ENCODE peak calls at places on chromosomes 2 and 18, in four cellular contexts. F, U, Q and E are unnamed samples.

GRCh38 chr2:138794734-138795133 is 14.5 kb upstream of the NXPH2 start:
- DNase-seq in F (no peak), Q (no peak), U (no peak), E (no peak)

GRCh38 chr18:49178736-49179135 is 228.0 kb upstream of the SMAD7 start:
- DNase-seq in F (no peak), U (peak), Q (no peak), E (peak)

GRCh38 chr18:35422227-35422626 is 45.1 kb upstream of the ZNF396 start:
- DNase-seq in Q (no peak), F (no peak), U (no peak), E (no peak)

GRCh38 chr2:240287011-240287410 is 146.6 kb upstream of the OTOS start:
- DNase-seq in U (no peak), Q (no peak), F (no peak), E (no peak)

GRCh38 chr2:36541891-36542595 is 55.9 kb downstream of the FEZ2 start:
- DNase-seq in U (no peak), F (no peak), Q (no peak), E (no peak)

GRCh38 chr2:40062381-40062780 is 283.3 kb upstream of the THUMPD2 start:
- DNase-seq in F (no peak), Q (no peak), U (no peak), E (no peak)

GRCh38 chr2:221370076-221370941 is 201.8 kb downstream of the EPHA4 start:
- DNase-seq in U (no peak), Q (no peak), F (no peak), E (no peak)

GRCh38 chr2:70477473-70477872 is 76.2 kb downstream of the TGFA start:
- DNase-seq in F (no peak), Q (peak), U (no peak), E (no peak)

GRCh38 chr2:134671498-134671897 is 47.3 kb downstream of the TMEM163 start:
- DNase-seq in Q (no peak), F (peak), U (no peak), E (no peak)

GRCh38 chr18:8619041-8619440 is 9.8 kb downstream of the RAB12 start:
- DNase-seq in F (no peak), Q (no peak), U (no peak), E (no peak)

GRCh38 chr2:230989731-230990130 is 6.2 kb upstream of the SPATA3 start:
- DNase-seq in U (no peak), Q (no peak), F (no peak), E (no peak)

GRCh38 chr2:1717129-1717528 is 27.2 kb downstream of the PXDN start:
- DNase-seq in U (no peak), Q (no peak), F (no peak), E (no peak)

GRCh38 chr2:208573559-208573958 is 167.0 kb downstream of the PTH2R start:
- DNase-seq in F (no peak), U (no peak), Q (no peak), E (no peak)

GRCh38 chr2:208571764-208572131 is 165.2 kb downstream of the PTH2R start:
- DNase-seq in Q (no peak), U (no peak), F (no peak), E (no peak)

GRCh38 chr2:208570066-208570465 is 163.5 kb downstream of the PTH2R start:
- DNase-seq in U (no peak), F (no peak), Q (no peak), E (no peak)

GRCh38 chr2:208568203-208568602 is 161.6 kb downstream of the PTH2R start:
- DNase-seq in F (no peak), Q (no peak), U (no peak), E (no peak)

GRCh38 chr2:208570851-208571763 is 164.5 kb downstream of the PTH2R start:
- DNase-seq in F (no peak), Q (no peak), U (no peak), E (no peak)
- TF ChIP-seq CTCF in F (no peak), Q (no peak), U (no peak), E (no peak)

DNA sequence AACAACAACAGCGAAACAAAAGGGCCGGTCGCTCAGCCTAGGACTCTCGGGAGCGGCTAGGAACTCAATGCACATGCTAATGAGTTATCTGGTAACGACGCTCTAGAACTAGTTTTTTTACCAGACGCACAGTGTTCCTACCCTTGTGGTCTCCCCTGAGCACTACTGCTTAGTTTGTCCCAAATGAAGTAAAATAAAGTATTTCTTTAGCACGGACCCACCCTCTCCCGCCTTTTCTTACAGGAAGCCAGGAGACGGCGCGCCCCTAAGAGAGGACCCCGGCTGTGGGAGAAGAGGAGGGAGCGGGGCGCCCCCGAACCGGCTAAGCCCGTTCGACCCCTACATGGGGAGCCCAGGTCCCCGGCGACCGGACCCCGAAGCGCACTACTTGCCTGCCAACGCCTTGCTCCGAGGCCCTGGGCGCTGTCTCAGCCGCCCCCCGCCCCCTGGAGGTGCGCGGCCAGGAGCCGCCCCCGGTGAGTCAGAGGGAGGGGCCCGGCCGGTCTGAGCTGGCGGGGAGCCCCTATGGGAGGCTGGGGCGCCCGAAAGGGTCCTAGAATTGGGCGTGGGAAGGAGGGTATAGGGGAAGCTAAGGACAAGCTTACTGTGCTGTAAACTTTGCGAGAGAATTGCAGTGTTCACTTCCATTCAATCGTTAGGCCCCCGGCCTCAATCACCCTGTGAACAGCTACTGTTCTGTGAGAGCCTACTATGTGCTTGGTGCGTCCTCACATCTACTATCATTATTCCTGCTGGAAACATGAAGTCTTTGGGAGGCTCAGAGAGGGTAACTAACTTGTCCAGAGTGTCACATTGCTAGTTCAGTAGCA is 3.6 kb upstream of the CAPG start:
- DNase-seq in Q (peak), F (peak), U (peak), E (no peak)
- TF ChIP-seq CTCF in Q (no peak), F (no peak), U (peak), E (no peak)

GRCh38 chr2:120565929-120566328 is 169.7 kb upstream of the GLI2 start:
- DNase-seq in Q (no peak), U (no peak), F (no peak), E (no peak)
- TF ChIP-seq CTCF in Q (no peak), U (no peak), F (no peak), E (no peak)

GRCh38 chr18:24799176-24799575 is 338.7 kb downstream of the HRH4 start:
- DNase-seq in Q (no peak), F (no peak), U (no peak), E (no peak)
- TF ChIP-seq CTCF in Q (no peak), F (no peak), U (no peak), E (no peak)

GRCh38 chr2:74510272-74510671 is 2.8 kb upstream of the PCGF1 start:
- DNase-seq in Q (no peak), F (no peak), U (no peak), E (no peak)

GRCh38 chr2:74505448-74506246 is 1.8 kb downstream of the PCGF1 start:
- DNase-seq in U (no peak), F (no peak), Q (no peak), E (no peak)

GRCh38 chr2:74504591-74504990 is 2.9 kb downstream of the PCGF1 start:
- DNase-seq in F (no peak), Q (no peak), U (no peak), E (no peak)

GRCh38 chr2:74507926-74508520 is 528 bp upstream of the PCGF1 start:
- DNase-seq in F (no peak), Q (peak), U (peak), E (peak)

GRCh38 chr2:74507145-74507925 is at the start of gene PCGF1:
- DNase-seq in Q (peak), U (peak), F (peak), E (peak)
- TF ChIP-seq CTCF in Q (no peak), U (peak), F (peak), E (peak)

DNA sequence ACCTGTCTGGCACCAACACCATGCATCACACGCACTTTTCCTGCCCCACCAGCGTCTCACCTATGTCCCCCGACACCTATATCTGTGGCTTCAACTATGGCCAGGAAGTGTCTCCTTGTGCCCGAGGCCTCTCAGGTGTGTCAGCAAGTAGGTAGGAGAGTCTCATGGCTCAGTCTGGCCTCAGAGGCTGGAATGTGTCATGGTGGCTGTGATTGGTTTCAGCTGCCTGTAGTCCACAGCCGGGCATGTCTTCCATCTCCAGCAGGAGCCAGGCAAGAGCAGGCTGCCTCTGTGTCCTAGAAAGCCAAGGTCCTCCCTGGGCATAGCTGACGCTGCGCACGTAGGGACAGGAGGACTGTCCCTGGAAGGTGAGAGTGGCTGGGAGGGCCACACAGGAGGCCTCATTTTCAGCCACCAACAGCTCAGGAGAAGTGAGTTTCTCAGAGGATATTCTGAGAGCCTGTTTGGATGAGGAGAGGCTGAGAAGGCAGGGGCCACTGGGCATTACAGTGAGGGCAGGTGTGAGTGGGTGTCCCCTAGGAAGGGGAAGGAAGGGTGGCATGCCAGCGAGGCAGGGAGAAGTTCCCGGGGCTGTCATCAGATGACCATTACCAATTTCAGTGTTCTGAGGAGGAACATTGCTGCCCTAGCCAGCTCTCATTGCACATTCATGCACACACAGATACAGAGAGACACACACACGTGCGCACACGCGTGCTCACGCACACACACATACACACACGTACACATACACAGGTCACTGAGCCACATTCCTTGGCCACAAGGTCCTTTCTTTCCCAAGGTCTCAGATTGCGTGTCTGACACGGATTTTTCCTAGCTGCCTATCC is 47.1 kb downstream of the SDC1 start:
- DNase-seq in U (no peak), Q (no peak), F (no peak), E (no peak)
- TF ChIP-seq CTCF in U (peak), Q (no peak), F (no peak), E (no peak)

GRCh38 chr2:25524507-25524906 is 148.9 kb downstream of the DTNB start:
- DNase-seq in U (no peak), F (no peak), Q (no peak), E (no peak)

GRCh38 chr2:25517701-25518100 is 155.7 kb downstream of the DTNB start:
- DNase-seq in F (no peak), U (no peak), Q (no peak), E (no peak)

GRCh38 chr2:25521126-25521525 is 152.3 kb downstream of the DTNB start:
- DNase-seq in Q (no peak), U (no peak), F (no peak), E (no peak)

GRCh38 chr2:25523060-25523459 is 150.3 kb downstream of the DTNB start:
- DNase-seq in U (no peak), F (no peak), Q (no peak), E (no peak)

DNA sequence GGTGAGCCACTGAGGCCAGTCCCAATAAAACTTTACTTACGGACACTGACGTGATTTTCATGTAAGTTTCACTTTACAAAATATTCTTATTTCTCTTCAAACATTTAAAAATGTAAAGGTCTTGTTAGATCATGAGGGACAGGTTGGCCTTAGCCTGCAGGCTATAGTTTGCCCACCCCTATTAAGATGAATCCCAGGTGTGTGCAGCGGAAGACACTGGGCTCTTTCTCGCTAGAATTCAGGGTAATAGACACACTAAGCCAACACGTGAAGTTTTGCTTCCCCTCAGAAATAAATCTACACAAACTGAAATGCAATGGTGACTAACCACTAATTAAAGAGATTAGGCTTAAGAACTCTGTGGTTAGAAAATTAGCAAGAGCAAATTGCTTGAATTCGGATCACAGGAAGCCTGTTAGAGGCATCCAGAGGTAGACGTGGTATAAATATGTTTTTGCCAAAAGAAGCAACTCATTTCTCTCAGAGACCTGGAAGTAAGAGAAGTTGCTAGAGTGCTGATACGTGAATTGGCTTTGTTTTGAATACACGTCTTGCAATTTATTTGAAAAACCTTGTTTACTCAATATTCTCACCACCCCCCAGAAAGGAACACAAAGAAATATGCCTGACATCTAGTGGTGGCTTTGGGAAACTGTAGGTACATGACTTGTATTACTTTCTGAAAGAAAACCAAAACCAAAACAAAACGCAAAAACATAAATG is 151.6 kb downstream of the DTNB start:
- DNase-seq in F (peak), U (peak), Q (no peak), E (no peak)
- TF ChIP-seq CTCF in F (peak), U (peak), Q (peak), E (peak)

GRCh38 chr2:178193823-178194599 is at the start of gene OSBPL6:
- DNase-seq in F (no peak), Q (peak), U (peak), E (peak)
- TF ChIP-seq CTCF in F (no peak), Q (no peak), U (no peak), E (peak)

GRCh38 chr18:7132356-7133115 is 14.9 kb upstream of the LAMA1 start:
- DNase-seq in Q (no peak), U (peak), F (no peak), E (no peak)
- TF ChIP-seq CTCF in Q (no peak), U (no peak), F (no peak), E (no peak)